ENCODE peak calls at places on chromosomes 4 and X, in six cellular contexts. L, O, F, N, H and D are unnamed samples. For H3K9me3 and H3K4me1, the result is how much of the 10 kb centered on the place peaks cover.

GRCh38 chrX:143648705-143649104 is 12.8 kb upstream of the SLITRK4 start:
- DNase-seq in L (no peak), F (no peak), O (no peak), N (no peak), H (no peak), D (no peak)

GRCh38 chrX:118240359-118240758 is 105.5 kb upstream of the WDR44 start:
- DNase-seq in F (no peak), O (no peak), H (no peak), L (no peak), N (no peak), D (no peak)

GRCh38 chr4:1745165-1745564 is 23.8 kb downstream of the TACC3 start:
- DNase-seq in O (no peak), H (no peak), N (no peak), F (no peak), L (no peak), D (no peak)

GRCh38 chr4:109332926-109333464 is 30.5 kb upstream of the COL25A1 start:
- DNase-seq in L (no peak), N (no peak), O (no peak), H (no peak), F (no peak), D (no peak)

GRCh38 chrX:77502951-77503525 is 55.8 kb downstream of the FGF16 start:
- DNase-seq in N (no peak), O (no peak), L (no peak), F (no peak), H (no peak), D (no peak)

GRCh38 chrX:103726477-103726876 is 15.8 kb downstream of the TMEM31 start:
- DNase-seq in O (no peak), N (no peak), L (no peak), H (no peak), F (no peak), D (no peak)

GRCh38 chr4:142596595-142596994 is 249.5 kb downstream of the INPP4B start:
- DNase-seq in L (no peak), F (no peak), O (no peak), N (no peak), H (no peak), D (no peak)

GRCh38 chrX:6184900-6185515 is 43.7 kb downstream of the NLGN4X start:
- DNase-seq in O (peak), H (no peak), L (no peak), N (no peak), F (no peak), D (no peak)

GRCh38 chr4:136763844-136764446 is 768.3 kb downstream of the PCDH18 start:
- DNase-seq in F (no peak), N (no peak), L (no peak), H (no peak), O (no peak), D (no peak)

GRCh38 chr4:109078724-109079123 is 223.7 kb downstream of the COL25A1 start:
- DNase-seq in O (no peak), L (no peak), N (no peak), F (no peak), H (no peak), D (no peak)

GRCh38 chr4:84126061-84126787 is 372.9 kb downstream of the NKX6-1 start:
- DNase-seq in F (no peak), H (no peak), O (no peak), L (no peak), N (no peak), D (no peak)

GRCh38 chr4:138090145-138090917 is 151.8 kb downstream of the SLC7A11 start:
- DNase-seq in O (peak), L (no peak), H (peak), N (peak), F (peak), D (no peak)

GRCh38 chr4:103753868-103754653 is 34.3 kb upstream of the TACR3 start:
- DNase-seq in H (peak), N (no peak), L (no peak), O (no peak), F (no peak), D (no peak)

GRCh38 chrX:8358302-8358701 is 106.3 kb upstream of the VCX3B start:
- DNase-seq in F (no peak), O (no peak), H (no peak), N (no peak), L (no peak), D (no peak)

GRCh38 chr4:24559889-24560288 is 24.5 kb downstream of the DHX15 start:
- DNase-seq in L (no peak), N (no peak), H (no peak), O (no peak), F (no peak), D (no peak)

GRCh38 chr4:173237722-173238121 is 69.1 kb downstream of the GALNT7 start:
- DNase-seq in O (no peak), F (no peak), H (no peak), N (no peak), L (no peak), D (no peak)

GRCh38 chr4:100295792-100296191 is 105.5 kb upstream of the DDIT4L start:
- DNase-seq in O (no peak), N (no peak), H (no peak), L (no peak), F (no peak), D (no peak)

GRCh38 chr4:3484057-3484973 is 21.2 kb downstream of the DOK7 start:
- DNase-seq in O (peak), F (no peak), L (no peak), N (peak), H (peak), D (no peak)

GRCh38 chr4:86220137-86220536 is 139.7 kb downstream of the MAPK10 start:
- DNase-seq in F (no peak), L (no peak), H (no peak), N (no peak), O (no peak), D (no peak)

GRCh38 chr4:41560112-41560511 is 22.2 kb downstream of the LIMCH1 start:
- DNase-seq in N (no peak), L (no peak), H (no peak), F (no peak), O (no peak), D (no peak)

GRCh38 chr4:48742412-48742811 is 37.7 kb downstream of the FRYL start:
- DNase-seq in L (no peak), F (no peak), H (no peak), O (no peak), N (no peak), D (no peak)

GRCh38 chrX:139738581-139738980 is 30.6 kb upstream of the MCF2 start:
- DNase-seq in F (no peak), H (no peak), N (no peak), L (no peak), O (no peak), D (no peak)

GRCh38 chrX:81728622-81729021 is 526.7 kb downstream of the SH3BGRL start:
- DNase-seq in N (no peak), F (no peak), O (no peak), H (no peak), L (no peak), D (no peak)
- H3K9me3 ChIP-seq in N (under half), F (under half), O (under half), H (under half), L (under half), D (under half)

DNA sequence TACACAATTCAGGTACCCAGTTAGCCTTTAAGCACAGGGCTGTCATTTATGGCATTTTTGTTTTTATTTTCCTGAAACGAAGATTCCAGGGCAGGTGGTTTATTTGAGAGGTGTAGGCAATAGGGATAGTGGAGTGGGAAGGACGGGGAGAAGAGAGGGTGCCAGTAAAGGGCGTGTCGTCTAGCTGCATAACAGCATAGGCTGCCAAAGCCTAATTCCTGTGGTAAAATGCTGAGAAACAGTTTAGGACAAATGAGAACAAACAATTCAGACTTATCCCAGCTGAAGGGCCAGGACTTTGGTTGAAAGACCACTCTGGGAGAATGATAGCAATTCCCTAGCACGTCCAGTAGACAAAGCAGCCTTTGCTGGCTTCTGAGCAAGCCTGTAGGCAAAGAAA is 70.5 kb downstream of the PKD2 start:
- DNase-seq in L (no peak), O (no peak), N (peak), H (no peak), F (no peak), D (no peak)
- H3K4me1 ChIP-seq in L (under half), O (under half), N (under half), H (under half), F (under half), D (under half)

DNA sequence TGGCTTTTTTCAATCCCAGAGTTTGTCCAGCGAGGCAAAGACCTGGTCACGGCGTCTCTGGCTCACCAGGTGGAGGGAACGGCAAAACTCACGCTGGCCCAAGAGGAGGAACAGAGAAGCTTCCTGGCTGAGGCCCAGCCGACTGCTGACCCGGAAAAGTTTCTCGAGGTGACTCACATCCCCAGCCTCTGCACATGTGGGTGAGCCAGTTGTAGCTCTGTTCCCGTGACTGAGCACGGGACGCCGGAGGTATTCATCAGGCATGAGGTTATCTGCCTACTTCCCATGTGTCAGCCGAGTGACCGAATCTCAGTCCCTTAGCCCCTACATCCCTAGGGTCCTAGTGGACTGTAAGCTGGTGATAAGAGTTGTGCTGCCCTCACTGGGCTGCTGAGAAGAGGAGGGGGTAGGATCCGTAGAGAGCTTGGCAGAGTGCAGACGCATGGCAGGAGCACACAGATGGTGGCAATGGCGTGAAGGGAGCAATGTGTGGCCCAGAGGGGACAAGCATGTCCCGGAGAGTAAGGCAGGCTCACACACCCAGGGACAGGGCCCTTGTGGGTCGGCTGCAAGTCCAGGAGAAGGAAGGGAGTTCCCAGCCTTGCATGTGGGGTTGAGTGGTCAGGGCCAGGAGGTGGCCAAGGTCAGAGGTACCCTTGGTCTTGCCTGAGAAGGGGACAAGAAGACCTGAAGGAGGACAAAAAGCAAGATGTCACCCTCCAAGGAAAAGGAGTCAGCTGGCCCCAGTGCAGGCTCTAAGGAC is 42.9 kb downstream of the EVC start:
- DNase-seq in O (no peak), H (peak), L (no peak), F (no peak), N (no peak), D (no peak)
- TF ChIP-seq POLR2A in O (no peak), H (no peak), L (no peak), F (no peak), N (no peak), D (no peak)

GRCh38 chr4:166600264-166600663 is 634.0 kb downstream of the SPOCK3 start:
- DNase-seq in L (no peak), N (no peak), H (no peak), O (no peak), F (no peak), D (no peak)
- H3K9me3 ChIP-seq in L (under half), N (under half), H (under half), O (under half), F (under half), D (under half)

DNA sequence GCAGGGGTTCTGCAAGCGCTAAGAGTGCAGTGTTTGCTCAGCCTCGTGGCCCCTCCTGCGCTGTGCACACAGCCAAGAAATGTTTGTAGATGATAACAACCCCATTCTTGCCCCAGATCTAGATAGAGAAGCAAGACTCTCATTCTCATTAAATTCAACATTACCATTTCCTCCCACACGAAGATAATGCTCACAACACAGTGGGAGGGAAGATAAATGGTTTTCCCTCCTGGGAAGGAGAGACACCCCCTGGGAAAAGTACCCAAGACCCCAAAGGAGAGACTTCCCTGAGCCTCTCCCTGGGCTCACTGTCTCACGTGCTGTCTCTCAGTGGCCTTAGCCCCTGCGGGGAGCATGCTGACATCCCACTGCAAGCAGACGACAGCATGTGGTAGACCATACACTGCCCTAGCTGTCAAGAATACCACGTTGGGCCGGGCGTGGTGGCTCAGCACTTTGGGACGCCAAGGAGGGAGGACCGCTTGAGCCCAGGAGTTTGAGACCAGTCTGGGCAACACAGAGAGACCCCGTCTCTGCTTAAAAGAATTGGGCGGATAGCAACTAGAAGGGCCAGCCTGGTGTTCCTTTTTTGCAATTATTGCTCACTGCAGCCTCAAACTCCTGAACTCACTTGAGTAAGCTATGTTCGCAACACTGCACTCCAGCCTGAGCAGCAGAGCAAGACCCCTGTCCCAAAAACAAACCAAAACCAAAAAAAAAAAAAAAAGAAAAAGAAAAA is 34.9 kb upstream of the IQSEC2 start:
- DNase-seq in N (no peak), O (no peak), H (no peak), F (no peak), L (no peak), D (no peak)
- H3K4me1 ChIP-seq in N (under half), O (under half), H (under half), F (under half), L (under half), D (under half)

DNA sequence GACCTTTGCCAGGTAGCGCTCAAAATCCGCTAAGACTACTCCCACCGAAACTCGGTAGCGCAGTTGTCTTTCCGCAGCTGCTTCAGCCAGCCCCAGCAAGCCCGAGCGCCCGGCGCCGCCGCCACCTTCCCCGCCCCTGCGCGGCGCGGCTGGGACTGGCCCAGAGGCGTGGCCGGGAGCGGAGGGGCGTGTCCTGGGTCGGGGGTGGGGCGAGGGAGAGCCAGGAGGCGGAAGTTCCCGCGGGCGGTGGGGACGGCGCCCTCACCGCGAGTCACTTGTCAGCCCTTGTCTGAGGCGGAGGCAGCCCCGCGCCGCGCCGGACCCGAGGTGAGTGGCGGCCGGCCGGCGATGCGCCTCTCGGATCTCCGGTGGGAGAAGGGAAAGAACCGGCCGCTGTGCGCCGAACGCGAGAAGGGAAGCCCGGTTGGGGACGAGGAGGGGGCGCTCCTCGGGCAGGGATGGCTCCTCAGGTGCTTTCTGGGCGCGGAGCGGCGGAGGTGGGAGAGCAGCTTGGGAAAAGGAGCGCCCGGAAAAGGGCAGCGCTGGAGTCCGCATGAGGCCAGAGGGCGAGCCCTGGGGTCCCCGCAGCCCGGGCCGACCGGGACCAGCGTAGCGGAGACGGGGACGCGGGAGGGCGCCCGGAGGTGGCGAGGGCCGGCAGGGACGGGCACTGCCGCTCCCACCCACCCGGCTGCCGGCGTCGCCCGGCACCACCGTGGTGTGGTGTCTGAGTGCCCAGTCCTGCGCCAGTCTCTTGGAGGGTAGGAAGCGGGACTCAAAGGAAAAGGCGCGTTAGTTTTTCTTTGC is at the start of gene PDLIM5:
- DNase-seq in L (peak), O (peak), F (peak), H (peak), N (peak), D (peak)
- TF ChIP-seq POLR2A in L (peak), O (peak), F (peak), H (peak), N (peak), D (peak)

DNA sequence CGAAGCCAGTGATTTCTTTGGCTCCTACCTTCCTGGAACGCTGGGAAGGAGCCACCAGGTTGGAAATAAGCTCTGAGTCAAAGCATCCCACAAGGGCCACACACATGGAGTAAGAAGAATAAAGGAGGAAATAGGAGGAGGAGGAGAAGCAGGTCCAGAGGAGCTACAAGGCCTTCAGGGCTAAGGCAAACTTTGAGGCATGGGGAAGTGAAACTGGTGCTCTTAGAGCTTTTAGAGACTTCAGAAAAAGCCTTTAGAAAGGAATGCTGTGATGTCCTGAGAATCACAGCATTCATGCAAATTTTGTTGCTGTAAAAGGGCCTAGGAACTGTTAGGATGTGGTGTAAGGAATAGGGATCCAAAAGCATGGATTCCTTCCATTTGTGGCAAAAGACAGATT is 135.9 kb upstream of the ARHGEF9 start:
- DNase-seq in N (no peak), F (no peak), L (no peak), O (no peak), H (no peak), D (no peak)
- H3K9me3 ChIP-seq in N (under half), F (under half), L (under half), O (under half), H (under half), D (under half)

GRCh38 chr4:8115203-8115520 is 43.5 kb downstream of the ABLIM2 start:
- DNase-seq in L (no peak), H (no peak), N (no peak), F (no peak), O (no peak), D (no peak)

GRCh38 chr4:8115916-8116315 is 42.7 kb downstream of the ABLIM2 start:
- DNase-seq in N (no peak), O (no peak), F (no peak), H (no peak), L (no peak), D (no peak)

GRCh38 chr4:8113611-8114343 is 44.8 kb downstream of the ABLIM2 start:
- DNase-seq in H (no peak), N (no peak), F (no peak), O (no peak), L (no peak), D (no peak)

GRCh38 chr4:8112672-8113071 is 45.9 kb downstream of the ABLIM2 start:
- DNase-seq in O (peak), F (no peak), H (no peak), L (no peak), N (no peak), D (no peak)

DNA sequence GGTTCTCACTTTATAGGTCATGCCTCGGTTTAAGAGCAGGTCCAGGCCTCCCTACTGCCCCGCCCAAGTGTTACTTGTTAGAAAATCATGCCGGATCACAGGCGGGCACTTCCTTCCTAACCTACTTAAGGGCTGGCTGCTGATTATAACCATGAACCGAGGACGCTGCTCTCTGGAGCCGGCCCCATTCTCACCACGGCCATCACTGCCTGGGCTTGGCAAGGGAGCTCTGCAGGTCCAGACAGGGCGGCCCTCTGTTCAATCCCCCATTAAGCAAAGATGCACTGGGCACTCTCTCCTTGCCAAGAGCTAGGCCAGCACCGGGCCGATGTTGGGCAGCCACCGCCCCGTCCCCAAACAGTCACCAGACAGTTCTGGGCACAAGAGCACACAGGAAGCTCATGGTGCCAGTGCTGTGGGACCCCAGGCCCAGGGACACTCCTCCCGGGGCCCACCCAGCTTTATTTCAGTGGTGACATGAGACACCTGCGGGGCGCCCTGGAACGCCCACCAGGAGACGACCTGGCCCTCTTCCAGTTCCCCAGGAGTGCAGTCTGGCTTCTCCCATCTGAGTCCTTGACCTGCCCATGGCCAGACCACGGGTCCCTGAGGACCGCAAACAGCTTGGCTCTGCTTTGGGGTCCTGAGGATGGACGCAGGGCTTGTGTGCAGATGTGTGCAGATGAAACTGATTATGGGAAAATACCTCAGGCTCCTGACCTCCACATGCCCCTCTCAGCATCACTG is 44.0 kb downstream of the ABLIM2 start:
- DNase-seq in H (no peak), N (no peak), O (peak), L (no peak), F (no peak), D (no peak)
- H3K4me1 ChIP-seq in H (under half), N (under half), O (under half), L (under half), F (under half), D (under half)

GRCh38 chr4:7103599-7104365 is 35.9 kb upstream of the GRPEL1 start:
- DNase-seq in O (peak), N (no peak), L (no peak), F (peak), H (no peak), D (no peak)
- TF ChIP-seq POLR2A in O (peak), N (no peak), L (no peak), F (no peak), H (no peak), D (no peak)